ENCODE peak calls at places on chromosomes 2 and 18, in ten cellular contexts. K is GM23338; C is CD4-positive, alpha-beta memory T cell; A is heart right ventricle; O is GM06990; T is bronchial epithelial cell; P is sigmoid colon; H is H9; V is H7; B is SK-N-SH. I is an unnamed sample.

GRCh38 chr2:201538025-201538424 is 86.5 kb downstream of the STRADB start:
- DNase-seq in P (no peak), O (no peak), B (no peak), T (no peak), A (no peak), K (no peak), C (no peak), V (no peak), H (no peak), I (no peak)

GRCh38 chr2:45289997-45290673 is 280.9 kb upstream of the SIX2 start:
- DNase-seq in K (no peak), A (no peak), B (no peak), H (no peak), P (no peak), T (no peak), V (no peak), O (peak; percentile 16), C (no peak), I (peak; percentile 29)

GRCh38 chr2:100230754-100231153 is 88.4 kb upstream of the AFF3 start:
- DNase-seq in C (no peak), H (no peak), O (no peak), T (no peak), K (no peak), P (no peak), V (no peak), B (no peak), A (no peak), I (peak; percentile 42)

GRCh38 chr2:85183481-85183880 is 50.3 kb downstream of the TCF7L1 start:
- DNase-seq in K (no peak), V (no peak), B (no peak), A (no peak), H (no peak), P (no peak), O (no peak), C (no peak), T (no peak), I (peak; percentile 82)

GRCh38 chr2:44087714-44088092 is 81.0 kb upstream of the PPM1B start:
- DNase-seq in A (no peak), T (no peak), H (no peak), P (no peak), C (no peak), K (peak; percentile 41), B (no peak), O (no peak), V (no peak), I (no peak)

GRCh38 chr2:105925390-105925789 is 180.7 kb downstream of the NCK2 start:
- DNase-seq in H (no peak), K (no peak), A (no peak), P (no peak), T (no peak), C (no peak), V (no peak), O (no peak), B (peak; percentile 73), I (no peak)

GRCh38 chr2:121666042-121666441 is 16.8 kb upstream of the CLASP1 start:
- DNase-seq in O (no peak), B (no peak), T (no peak), C (no peak), A (no peak), H (no peak), K (no peak), V (no peak), P (no peak), I (no peak)

GRCh38 chr2:218006741-218007140 is 3.9 kb upstream of the TNS1 start:
- DNase-seq in C (no peak), V (no peak), H (no peak), A (no peak), P (no peak), B (no peak), K (no peak), T (no peak), O (no peak), I (peak; percentile 94)

GRCh38 chr18:63154350-63155152 is 165.0 kb downstream of the BCL2 start:
- DNase-seq in H (no peak), K (no peak), P (no peak), B (no peak), T (no peak), O (no peak), C (no peak), V (no peak), A (no peak), I (no peak)

DNA sequence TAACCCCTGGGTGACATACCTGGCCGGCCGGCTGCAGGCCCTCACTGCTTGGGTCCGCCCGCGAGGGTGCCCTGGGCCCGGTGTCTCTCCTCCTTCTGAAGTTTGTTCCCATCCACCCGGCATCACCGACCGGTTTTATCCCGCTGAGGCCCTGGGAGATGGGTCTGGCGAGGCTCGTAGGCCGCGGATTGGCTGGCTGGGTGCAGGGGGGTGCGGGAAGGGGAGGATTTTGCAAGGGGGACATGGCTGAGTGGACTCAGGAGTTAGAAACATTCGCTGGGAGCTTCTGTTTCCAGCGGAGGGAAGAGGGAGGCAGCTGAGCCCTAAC is at the start of gene PAX8:
- DNase-seq in T (no peak), H (peak; percentile 46), O (no peak), V (peak; percentile 71), C (no peak), P (no peak), K (peak; percentile 48), B (no peak), A (no peak), I (no peak)
- H3K27me3 ChIP-seq in T (peaks cover 28% of the 10 kb centered on the region), H (peaks cover 70% of the 10 kb centered on the region), O (no peaks in the 10 kb centered on the region), V (peaks cover 81% of the 10 kb centered on the region), C (peaks cover 28% of the 10 kb centered on the region), P (peaks cover 23% of the 10 kb centered on the region), K (peaks cover 95% of the 10 kb centered on the region), B (peaks cover 51% of the 10 kb centered on the region), A (peaks cover 56% of the 10 kb centered on the region), I (peaks cover 50% of the 10 kb centered on the region)

DNA sequence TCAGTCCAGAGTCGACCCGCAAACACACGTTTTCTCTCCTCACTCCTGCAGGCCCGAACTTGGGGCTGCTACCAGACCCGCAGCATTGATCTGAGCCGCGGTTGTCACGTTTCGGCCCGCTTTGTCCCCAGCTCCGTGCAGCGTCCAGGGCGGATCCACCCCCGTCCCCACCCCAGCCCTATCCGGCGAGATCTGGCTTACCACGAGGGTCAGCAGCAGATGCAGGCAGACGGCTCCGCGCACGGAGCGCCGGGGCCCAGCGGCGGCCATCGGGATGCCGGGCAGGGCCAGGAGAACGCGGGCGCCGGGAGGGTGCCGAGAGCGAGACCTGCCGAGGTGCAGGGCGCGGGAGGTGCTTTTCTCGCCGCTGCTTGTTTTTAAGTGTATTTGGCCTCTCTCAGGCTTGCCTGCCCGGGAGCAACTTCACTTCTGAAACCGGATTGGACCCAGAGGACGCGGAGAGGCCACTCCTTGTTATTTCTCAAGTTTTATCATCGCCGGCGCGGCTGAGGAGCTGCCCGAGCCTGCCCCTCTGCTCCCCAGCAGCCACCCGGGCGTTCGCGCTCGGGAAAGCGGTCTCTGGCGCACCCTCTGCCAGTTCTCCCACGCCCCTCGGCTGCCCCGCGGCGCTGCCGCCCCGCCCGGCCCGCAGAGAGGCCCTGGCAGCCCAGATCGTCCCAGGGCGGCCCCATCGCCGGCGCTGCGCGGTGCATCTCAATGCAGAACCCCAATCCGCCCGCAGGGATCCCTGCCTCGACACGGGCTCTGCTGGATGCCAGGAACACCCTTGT is at the start of gene DSC3:
- DNase-seq in V (peak; percentile 82), T (peak; percentile 92), H (peak; percentile 66), K (peak; percentile 73), O (peak; percentile 59), P (no peak), B (peak; percentile 36), C (no peak), A (no peak), I (no peak)
- H3K27me3 ChIP-seq in V (peaks cover 64% of the 10 kb centered on the region), T (no peaks in the 10 kb centered on the region), H (peaks cover 37% of the 10 kb centered on the region), K (peaks cover 73% of the 10 kb centered on the region), O (no peaks in the 10 kb centered on the region), P (peaks cover 28% of the 10 kb centered on the region), B (peaks cover 35% of the 10 kb centered on the region), C (no peaks in the 10 kb centered on the region), A (peaks cover 73% of the 10 kb centered on the region), I (peaks cover 21% of the 10 kb centered on the region)

DNA sequence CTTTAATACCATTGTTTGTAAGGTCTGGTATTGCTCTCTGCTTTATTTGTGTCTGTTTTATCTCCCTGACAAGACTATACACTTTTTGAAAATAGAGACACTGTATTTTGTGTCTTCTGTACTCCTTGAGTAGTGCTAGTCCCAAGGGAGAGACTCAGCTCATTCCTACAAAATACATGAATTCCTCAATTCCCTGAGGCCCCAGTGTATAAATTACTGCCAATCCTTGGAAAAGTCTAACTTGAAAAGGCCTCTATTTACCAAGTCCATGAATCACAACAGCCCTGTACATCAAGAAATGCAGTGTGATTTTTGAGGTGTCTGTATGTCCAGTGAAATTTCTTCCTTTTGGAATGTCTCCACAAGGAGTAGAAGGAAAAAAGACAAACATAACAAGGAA is 34.9 kb upstream of the NEDD4L start:
- DNase-seq in C (no peak), H (no peak), V (no peak), K (no peak), O (no peak), A (no peak), T (no peak), P (no peak), B (no peak), I (no peak)
- H3K27me3 ChIP-seq in C (no peaks in the 10 kb centered on the region), H (no peaks in the 10 kb centered on the region), V (no peaks in the 10 kb centered on the region), K (no peaks in the 10 kb centered on the region), O (no peaks in the 10 kb centered on the region), A (no peaks in the 10 kb centered on the region), T (no peaks in the 10 kb centered on the region), P (no peaks in the 10 kb centered on the region), B (no peaks in the 10 kb centered on the region), I (no peaks in the 10 kb centered on the region)

GRCh38 chr2:70947556-70948184 is 12.0 kb downstream of the ATP6V1B1 start:
- DNase-seq in P (peak; percentile 50), H (peak; percentile 45), V (peak; percentile 22), A (no peak), K (no peak), B (peak; percentile 7), C (no peak), T (peak; percentile 72), O (no peak), I (peak; percentile 75)
- H3K27me3 ChIP-seq in P (no peaks in the 10 kb centered on the region), H (peaks cover 12% of the 10 kb centered on the region), V (peaks cover 35% of the 10 kb centered on the region), A (peaks cover 17% of the 10 kb centered on the region), K (peaks cover 66% of the 10 kb centered on the region), B (no peaks in the 10 kb centered on the region), C (peaks cover 5% of the 10 kb centered on the region), T (no peaks in the 10 kb centered on the region), O (peaks cover 2% of the 10 kb centered on the region), I (no peaks in the 10 kb centered on the region)

GRCh38 chr2:233926806-233927205 is 9.6 kb downstream of the TRPM8 start:
- DNase-seq in K (no peak), O (no peak), C (no peak), V (no peak), H (no peak), P (no peak), A (no peak), T (peak; percentile 82), B (no peak), I (no peak)
- H3K27me3 ChIP-seq in K (no peaks in the 10 kb centered on the region), O (no peaks in the 10 kb centered on the region), C (no peaks in the 10 kb centered on the region), V (no peaks in the 10 kb centered on the region), H (no peaks in the 10 kb centered on the region), P (no peaks in the 10 kb centered on the region), A (peaks cover 42% of the 10 kb centered on the region), T (peaks cover 2% of the 10 kb centered on the region), B (no peaks in the 10 kb centered on the region), I (peaks cover 29% of the 10 kb centered on the region)